ENCODE peak calls at places on chromosomes 3 and 15, in five cellular contexts. Z is effector CD4-positive, alpha-beta T cell; O is stimulated activated CD8-positive, alpha-beta memory T cell treated with anti-CD3 and anti-CD28 coated beads, Interleukin-7, amount 100 ng/mL, for 4 hours; J is heart right ventricle; A is gastrocnemius medialis. M is an unnamed sample.

GRCh38 chr3:189787622-189788021 is 156.4 kb downstream of the TP63 start:
- DNase-seq in Z (no peak), O (no peak), J (no peak), A (no peak), M (no peak)

GRCh38 chr15:93007994-93008393 is 81.0 kb downstream of the RGMA start:
- DNase-seq in Z (no peak), O (no peak), J (no peak), A (no peak), M (no peak)

GRCh38 chr15:96262097-96262496 is 68.4 kb upstream of the NR2F2 start:
- DNase-seq in Z (no peak), O (no peak), J (no peak), A (no peak), M (no peak)

GRCh38 chr3:46348811-46349482 is 5.0 kb upstream of the CCR2 start:
- DNase-seq in Z (no peak), O (no peak), J (no peak), A (no peak), M (no peak)

GRCh38 chr15:74725241-74725774 is at the start of gene CYP1A1:
- DNase-seq in Z (peak), O (no peak), J (peak), A (no peak), M (peak)

GRCh38 chr3:191148131-191148530 is 50.9 kb upstream of the OSTN start:
- DNase-seq in Z (no peak), O (no peak), J (no peak), A (no peak), M (no peak)

GRCh38 chr3:9280477-9281219 is 31.2 kb upstream of the SRGAP3 start:
- DNase-seq in Z (no peak), O (no peak), J (no peak), A (no peak), M (no peak)

GRCh38 chr3:195549931-195550519 is 6.9 kb upstream of the PPP1R2 start:
- DNase-seq in Z (peak), O (peak), J (no peak), A (no peak), M (no peak)

GRCh38 chr3:55724851-55725250 is 237.7 kb upstream of the WNT5A start:
- DNase-seq in Z (no peak), O (no peak), J (no peak), A (no peak), M (no peak)

GRCh38 chr15:25597576-25597975 is 158.8 kb upstream of the UBE3A start:
- DNase-seq in Z (no peak), O (no peak), J (no peak), A (no peak), M (no peak)

GRCh38 chr3:133987136-133987535 is 42.6 kb downstream of the SLCO2A1 start:
- DNase-seq in Z (no peak), O (no peak), J (no peak), A (no peak), M (no peak)

M was measured in left ventricle myocardium superior.